ENCODE peak calls at places on chromosomes 6 and 20, in nine cellular contexts. X, K, A, R, G, Y, W, P and Z are unnamed samples.
A peak's percentile ranks its signal among the peaks of the same experiment; 100 is the strongest.

GRCh38 chr6:155107432-155108069 is 112.4 kb downstream of the TIAM2 start:
- DNase-seq in X (no peak), K (no peak), A (no peak), R (no peak), G (no peak), Y (no peak), W (no peak), P (no peak), Z (no peak)

GRCh38 chr6:45959534-45960195 is 56.0 kb downstream of the CLIC5 start:
- DNase-seq in X (no peak), K (no peak), A (no peak), R (no peak), G (no peak), Y (no peak), W (peak; percentile 24), P (peak; percentile 48), Z (no peak)

GRCh38 chr6:110537208-110538123 is 61.1 kb upstream of the SLC22A16 start:
- DNase-seq in X (no peak), K (no peak), A (no peak), R (no peak), G (peak; percentile 94), Y (no peak), W (peak; percentile 89), P (peak; percentile 94), Z (no peak)

GRCh38 chr20:20520776-20521175 is 152.9 kb downstream of the INSM1 start:
- DNase-seq in X (no peak), K (no peak), A (no peak), R (no peak), G (peak; percentile 20), Y (no peak), W (no peak), P (no peak), Z (no peak)

GRCh38 chr6:47308674-47309325 is 905 bp downstream of the TNFRSF21 start:
- DNase-seq in X (peak; percentile 85), K (peak; percentile 24), A (peak; percentile 88), R (no peak), G (no peak), Y (peak; percentile 47), W (no peak), P (no peak), Z (peak; percentile 46)

GRCh38 chr20:43029161-43029560 is 160.5 kb downstream of the PTPRT start:
- DNase-seq in X (no peak), K (no peak), A (no peak), R (no peak), G (no peak), Y (no peak), W (no peak), P (no peak), Z (no peak)

GRCh38 chr6:34343823-34344222 is 48.6 kb downstream of the NUDT3 start:
- DNase-seq in X (no peak), K (no peak), A (no peak), R (no peak), G (no peak), Y (no peak), W (no peak), P (no peak), Z (no peak)

GRCh38 chr6:12232821-12233220 is 57.3 kb upstream of the EDN1 start:
- DNase-seq in X (no peak), K (no peak), A (no peak), R (no peak), G (no peak), Y (no peak), W (no peak), P (no peak), Z (no peak)

GRCh38 chr6:56347526-56347925 is 100.1 kb upstream of the COL21A1 start:
- DNase-seq in X (no peak), K (no peak), A (no peak), R (no peak), G (no peak), Y (no peak), W (no peak), P (no peak), Z (no peak)

GRCh38 chr6:54802775-54803631 is 43.6 kb upstream of the FAM83B start:
- DNase-seq in X (no peak), K (no peak), A (no peak), R (no peak), G (peak; percentile 18), Y (no peak), W (peak; percentile 46), P (peak; percentile 25), Z (no peak)

GRCh38 chr20:4151342-4151741 is 136.0 kb upstream of the RNF24 start:
- DNase-seq in X (no peak), K (no peak), A (no peak), R (no peak), G (no peak), Y (no peak), W (no peak), P (no peak), Z (no peak)

GRCh38 chr20:33450867-33451266 is 7.3 kb upstream of the SNTA1 start:
- DNase-seq in X (no peak), K (no peak), A (no peak), R (no peak), G (no peak), Y (no peak), W (no peak), P (peak; percentile 40), Z (no peak)

GRCh38 chr6:71404145-71404966 is 115.7 kb downstream of the OGFRL1 start:
- DNase-seq in X (no peak), K (peak; percentile 18), A (no peak), R (no peak), G (no peak), Y (no peak), W (peak; percentile 72), P (peak; percentile 88), Z (no peak)
- H3K4me3 ChIP-seq in X (no peak overlapping the region), K (no peak overlapping the region), A (peak overlapping the region; percentile 8), R (no peak overlapping the region), G (no peak overlapping the region), Y (no peak overlapping the region), W (no peak overlapping the region), P (peak overlapping the region; percentile 42), Z (no peak overlapping the region)

DNA sequence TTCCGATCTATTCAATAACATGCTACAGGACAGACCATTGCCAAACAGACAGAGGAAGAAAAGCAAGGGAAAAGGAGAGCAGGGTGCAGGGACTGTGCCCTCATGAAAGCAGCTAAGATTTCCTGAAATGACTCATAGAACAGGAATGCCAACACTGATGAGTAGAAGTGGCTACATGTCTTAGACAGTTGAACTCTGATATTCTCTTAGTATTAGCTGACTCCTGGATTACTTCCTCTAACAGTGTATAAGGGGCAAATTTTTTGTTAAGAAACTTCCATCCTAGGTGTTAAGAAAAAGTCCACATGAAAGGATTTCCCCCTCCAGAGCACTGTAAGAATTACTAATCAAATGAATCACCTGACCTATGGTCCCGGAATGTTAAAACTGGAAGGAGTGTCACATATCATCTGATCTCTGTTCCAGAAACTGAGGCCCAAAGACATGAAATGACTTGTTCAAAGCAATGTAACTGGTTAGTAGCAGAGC is 224.9 kb downstream of the IBTK start:
- DNase-seq in X (no peak), K (no peak), A (no peak), R (no peak), G (no peak), Y (no peak), W (peak; percentile 34), P (peak; percentile 77), Z (no peak)
- H3K4me3 ChIP-seq in X (no peak overlapping the region), K (no peak overlapping the region), A (no peak overlapping the region), R (no peak overlapping the region), G (no peak overlapping the region), Y (no peak overlapping the region), W (no peak overlapping the region), P (no peak overlapping the region), Z (no peak overlapping the region)

DNA sequence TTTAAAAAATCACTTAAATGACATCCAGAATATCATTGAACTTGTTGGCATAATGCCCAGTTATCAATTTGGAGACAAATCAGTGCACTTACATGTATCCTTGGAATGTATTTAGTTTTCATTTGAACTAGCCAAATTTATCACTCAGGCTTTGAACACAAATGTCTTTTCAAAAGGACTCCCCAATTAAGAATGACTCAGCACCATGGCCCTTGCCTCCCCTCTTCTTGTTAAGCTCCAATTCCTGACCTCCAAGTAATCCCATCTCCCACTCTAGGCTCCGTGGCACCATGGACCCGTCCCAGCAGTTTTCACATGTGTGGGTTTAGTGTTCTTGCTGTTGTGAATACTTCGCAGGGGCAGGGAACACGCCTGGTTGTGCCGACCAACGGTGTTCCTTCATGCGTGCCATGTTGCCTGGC is 2.7 kb downstream of the AKAP12 start:
- DNase-seq in X (no peak), K (no peak), A (no peak), R (no peak), G (no peak), Y (no peak), W (no peak), P (peak; percentile 14), Z (peak; percentile 24)
- H3K4me3 ChIP-seq in X (no peak overlapping the region), K (no peak overlapping the region), A (no peak overlapping the region), R (no peak overlapping the region), G (no peak overlapping the region), Y (no peak overlapping the region), W (peak overlapping the region; percentile 87), P (peak overlapping the region; percentile 89), Z (peak overlapping the region; percentile 80)

GRCh38 chr20:47727170-47727880 is 58.0 kb downstream of the SULF2 start:
- DNase-seq in X (no peak), K (peak; percentile 70), A (no peak), R (peak; percentile 91), G (no peak), Y (peak; percentile 49), W (no peak), P (no peak), Z (no peak)
- H3K4me3 ChIP-seq in X (no peak overlapping the region), K (no peak overlapping the region), A (no peak overlapping the region), R (peak overlapping the region; percentile 39), G (no peak overlapping the region), Y (no peak overlapping the region), W (no peak overlapping the region), P (no peak overlapping the region), Z (no peak overlapping the region)

GRCh38 chr20:51667491-51667890 is 100.7 kb downstream of the ATP9A start:
- DNase-seq in X (no peak), K (no peak), A (no peak), R (no peak), G (no peak), Y (no peak), W (no peak), P (no peak), Z (no peak)
- H3K4me3 ChIP-seq in X (no peak overlapping the region), K (no peak overlapping the region), A (no peak overlapping the region), R (no peak overlapping the region), G (no peak overlapping the region), Y (no peak overlapping the region), W (no peak overlapping the region), P (no peak overlapping the region), Z (no peak overlapping the region)

GRCh38 chr6:21034345-21034744 is 500.1 kb downstream of the CDKAL1 start:
- DNase-seq in X (no peak), K (no peak), A (no peak), R (no peak), G (no peak), Y (no peak), W (no peak), P (no peak), Z (no peak)
- H3K4me3 ChIP-seq in X (no peak overlapping the region), K (no peak overlapping the region), A (no peak overlapping the region), R (no peak overlapping the region), G (no peak overlapping the region), Y (no peak overlapping the region), W (no peak overlapping the region), P (no peak overlapping the region), Z (peak overlapping the region; percentile 5)